ENCODE peak calls at places on chromosomes 3 and 15, in ten cellular contexts. W, G, B, U, E, S, V, C, H and L are unnamed samples.

GRCh38 chr3:129558772-129559564 is 16.0 kb downstream of the H1-8 start:
- DNase-seq in G (no peak), H (no peak), S (no peak), U (no peak), C (no peak), W (peak), B (peak), E (no peak), V (no peak), L (no peak)

GRCh38 chr3:48423883-48424695 is 5.8 kb downstream of the PLXNB1 start:
- DNase-seq in S (no peak), C (no peak), E (no peak), V (no peak), W (no peak), U (no peak), H (no peak), G (no peak), B (no peak), L (no peak)

GRCh38 chr15:50077242-50077641 is 41.8 kb downstream of the ATP8B4 start:
- DNase-seq in G (no peak), U (no peak), W (no peak), V (no peak), H (no peak), E (no peak), S (no peak), C (no peak), B (no peak), L (no peak)

GRCh38 chr15:85027033-85027380 is 45.4 kb downstream of the PDE8A start:
- DNase-seq in B (no peak), H (no peak), V (no peak), E (no peak), G (no peak), S (no peak), W (no peak), C (no peak), U (no peak), L (no peak)

GRCh38 chr3:115062412-115062956 is 84.6 kb downstream of the ZBTB20 start:
- DNase-seq in H (no peak), G (no peak), S (no peak), U (no peak), E (no peak), W (no peak), C (no peak), B (peak), V (no peak), L (no peak)

GRCh38 chr15:100400996-100401395 is 59.2 kb upstream of the ADAMTS17 start:
- DNase-seq in S (no peak), W (no peak), V (no peak), C (no peak), E (no peak), G (no peak), H (no peak), B (no peak), U (no peak), L (no peak)

GRCh38 chr3:33897306-33897705 is 98.9 kb downstream of the PDCD6IP start:
- DNase-seq in C (no peak), U (no peak), S (no peak), W (no peak), E (no peak), B (no peak), V (no peak), G (no peak), H (no peak), L (no peak)

GRCh38 chr15:66388576-66388975 is 1.9 kb downstream of the MAP2K1 start:
- DNase-seq in S (no peak), W (no peak), G (no peak), B (no peak), U (no peak), H (no peak), E (no peak), C (no peak), V (no peak), L (no peak)

GRCh38 chr3:195334967-195335366 is 64.0 kb upstream of the XXYLT1 start:
- DNase-seq in W (no peak), U (no peak), G (no peak), S (no peak), H (no peak), C (no peak), E (no peak), V (no peak), B (no peak), L (no peak)

GRCh38 chr3:194082596-194083220 is 53.2 kb upstream of the HES1 start:
- DNase-seq in V (peak), W (no peak), G (no peak), U (peak), C (no peak), E (peak), H (no peak), B (peak), S (no peak), L (no peak)

GRCh38 chr3:69092030-69092513 is 7.3 kb downstream of the ARL6IP5 start:
- DNase-seq in B (no peak), V (no peak), W (no peak), S (peak), G (no peak), H (no peak), E (no peak), C (peak), U (no peak), L (no peak)

GRCh38 chr3:30440880-30441279 is 165.5 kb upstream of the TGFBR2 start:
- DNase-seq in W (no peak), C (peak), S (no peak), B (no peak), E (peak), G (peak), H (peak), U (no peak), V (peak), L (peak)

GRCh38 chr3:116019254-116019763 is 396.0 kb downstream of the GAP43 start:
- DNase-seq in B (no peak), E (no peak), U (no peak), V (no peak), H (no peak), C (no peak), G (no peak), S (no peak), W (no peak), L (no peak)

GRCh38 chr3:117997201-117998049 is 1037.2 kb downstream of the IGSF11 start:
- DNase-seq in V (peak), E (peak), B (peak), U (peak), C (peak), S (peak), W (peak), H (peak), G (peak), L (peak)

GRCh38 chr15:29822685-29823459 is 604 bp upstream of the TJP1 start:
- DNase-seq in V (peak), U (peak), C (peak), W (peak), H (peak), B (peak), S (no peak), G (peak), E (peak), L (peak)

GRCh38 chr3:63824309-63824708 is 5.2 kb downstream of the C3orf49 start:
- DNase-seq in W (peak), G (no peak), C (no peak), U (no peak), S (no peak), B (peak), V (no peak), H (no peak), E (no peak), L (no peak)

GRCh38 chr3:64073362-64073761 is 50.1 kb upstream of the PSMD6 start:
- DNase-seq in C (no peak), U (no peak), E (no peak), H (peak), B (peak), V (no peak), W (peak), S (no peak), G (no peak), L (no peak)

GRCh38 chr3:102179321-102180290 is 255.2 kb upstream of the ZPLD1 start:
- DNase-seq in W (peak), U (no peak), C (no peak), B (peak), G (no peak), V (no peak), S (no peak), H (no peak), E (no peak), L (no peak)

GRCh38 chr15:40320409-40320808 is 3.1 kb upstream of the INAFM2 start:
- DNase-seq in U (no peak), C (no peak), E (peak), B (no peak), H (no peak), S (no peak), V (no peak), G (no peak), W (no peak), L (no peak)

GRCh38 chr3:68207327-68207726 is 552.9 kb upstream of the SUCLG2 start:
- DNase-seq in W (no peak), G (no peak), S (no peak), H (no peak), B (no peak), E (no peak), U (no peak), V (no peak), C (no peak), L (no peak)

GRCh38 chr3:109532257-109533216 is 195.2 kb upstream of the DPPA4 start:
- DNase-seq in V (no peak), U (no peak), C (peak), E (no peak), B (peak), S (peak), H (no peak), W (peak), G (no peak), L (no peak)

GRCh38 chr15:64749167-64749566 is 26.2 kb downstream of the RBPMS2 start:
- DNase-seq in C (no peak), S (no peak), E (peak), W (no peak), V (peak), U (no peak), B (peak), H (no peak), G (peak), L (no peak)

GRCh38 chr3:151567477-151567876 is 106.6 kb upstream of the IGSF10 start:
- DNase-seq in U (no peak), B (no peak), V (no peak), H (no peak), S (no peak), C (peak), G (no peak), E (no peak), W (no peak), L (no peak)

GRCh38 chr15:70627322-70627721 is 136.0 kb downstream of the UACA start:
- DNase-seq in C (no peak), H (no peak), B (no peak), E (no peak), S (no peak), W (no peak), U (no peak), G (no peak), V (no peak), L (no peak)

GRCh38 chr15:40782609-40783227 is 12.9 kb downstream of the C15orf62 start:
- DNase-seq in G (no peak), S (peak), U (no peak), B (no peak), V (no peak), E (peak), H (no peak), W (peak), C (peak), L (no peak)

GRCh38 chr15:69424748-69425413 is 10.7 kb downstream of the KIF23 start:
- DNase-seq in V (no peak), S (no peak), G (no peak), H (no peak), W (no peak), U (no peak), C (no peak), B (peak), E (no peak), L (no peak)

GRCh38 chr3:186414735-186415419 is 52.8 kb upstream of the DGKG start:
- DNase-seq in G (peak), H (peak), U (no peak), C (no peak), E (no peak), S (no peak), W (peak), B (peak), V (peak), L (no peak)

GRCh38 chr3:171315101-171315500 is 145.1 kb downstream of the TNIK start:
- DNase-seq in U (no peak), W (no peak), C (no peak), V (no peak), S (no peak), B (no peak), H (no peak), E (no peak), G (no peak), L (no peak)

GRCh38 chr15:92682772-92683510 is 27.4 kb upstream of the FAM174B start:
- DNase-seq in V (no peak), B (no peak), E (no peak), U (peak), G (peak), W (no peak), H (no peak), S (no peak), C (no peak), L (no peak)

DNA sequence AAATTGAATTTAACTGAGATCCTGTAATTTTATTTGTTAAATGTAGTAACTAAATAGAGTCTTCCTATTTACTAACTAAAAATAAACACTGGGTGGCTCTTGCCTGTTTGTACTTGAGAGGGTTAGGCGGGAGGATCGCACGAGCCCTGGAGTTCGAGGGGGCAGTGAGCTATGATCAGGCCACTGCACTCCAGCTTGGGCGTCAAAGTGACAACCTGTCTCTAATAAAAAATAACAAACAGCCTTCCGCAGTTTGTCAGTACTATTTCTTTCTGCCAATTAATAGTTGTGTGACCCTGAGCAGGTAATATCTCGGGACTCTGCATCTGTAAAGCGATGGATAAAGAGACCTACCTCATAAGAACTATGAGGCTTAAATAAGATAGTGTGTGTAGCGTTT is 758 bp upstream of the PDE12 start:
- DNase-seq in C (no peak), B (no peak), U (no peak), S (no peak), V (no peak), H (no peak), W (no peak), G (no peak), E (no peak), L (no peak)
- H3K4me3 ChIP-seq in C (peak), B (peak), U (peak), S (peak), V (peak), H (peak), W (peak), G (peak), E (peak), L (peak)

DNA sequence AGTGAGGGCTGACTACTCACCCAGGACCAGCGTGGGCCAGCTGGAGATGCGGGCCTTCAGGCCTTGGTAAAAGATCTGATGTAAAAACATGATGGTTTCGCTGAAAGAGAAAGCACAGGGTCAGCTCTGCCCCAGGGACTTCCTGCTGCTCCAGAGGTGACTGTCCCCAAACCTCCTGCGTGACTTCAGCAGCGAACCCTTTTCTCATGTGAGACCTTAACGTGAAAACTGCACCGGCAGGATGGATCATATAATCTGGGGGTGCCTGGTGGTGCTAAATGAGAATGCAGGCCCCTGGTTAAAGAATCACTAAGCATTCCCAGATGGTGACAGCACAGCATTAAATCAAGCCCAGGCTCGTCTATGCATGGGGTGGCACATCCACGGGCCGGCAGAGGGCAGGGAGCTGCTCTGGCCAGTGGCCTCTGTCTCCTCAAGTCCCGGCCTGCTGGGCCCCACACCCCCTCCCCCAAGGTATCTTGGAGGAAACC is 55.4 kb downstream of the RASGRF1 start:
- DNase-seq in V (no peak), W (no peak), C (peak), U (no peak), H (no peak), S (no peak), G (no peak), B (no peak), E (no peak), L (no peak)
- TF ChIP-seq CTCF in V (no peak), W (no peak), C (peak), U (no peak), H (no peak), S (no peak), G (no peak), B (peak), E (no peak), L (no peak)

GRCh38 chr3:126913524-126913923 is 69.4 kb upstream of the PLXNA1 start:
- DNase-seq in S (no peak), E (no peak), V (no peak), G (no peak), U (no peak), B (no peak), W (peak), C (no peak), H (no peak), L (no peak)

GRCh38 chr3:126912491-126913195 is 70.3 kb upstream of the PLXNA1 start:
- DNase-seq in S (no peak), U (no peak), H (no peak), E (no peak), V (no peak), B (no peak), G (no peak), W (no peak), C (no peak), L (no peak)

GRCh38 chr3:126910231-126910630 is 72.7 kb upstream of the PLXNA1 start:
- DNase-seq in G (no peak), W (no peak), E (no peak), B (no peak), S (no peak), V (peak), U (no peak), C (no peak), H (no peak), L (no peak)

GRCh38 chr3:126911162-126912026 is 71.5 kb upstream of the PLXNA1 start:
- DNase-seq in S (peak), B (peak), G (no peak), U (peak), H (no peak), C (no peak), V (no peak), E (peak), W (peak), L (no peak)

DNA sequence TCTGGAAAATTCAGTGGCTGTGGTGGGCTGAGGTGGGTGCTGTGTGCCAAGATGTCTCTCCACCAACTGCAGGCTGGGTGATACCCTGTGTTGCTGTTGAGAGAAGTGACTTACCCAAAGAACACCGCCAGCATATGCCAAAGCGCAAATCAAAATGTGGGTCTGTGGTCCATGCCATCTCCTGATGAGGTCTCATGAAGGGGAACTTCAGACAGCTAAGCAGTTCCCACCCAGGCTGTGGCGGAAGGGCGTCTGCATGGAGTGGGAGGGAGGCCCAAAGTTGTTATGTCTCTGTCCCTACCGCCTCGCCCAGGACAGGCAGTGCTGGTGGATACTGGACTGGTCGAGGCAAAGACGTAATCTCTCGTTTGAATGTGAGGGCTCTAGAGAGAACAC is 70.9 kb upstream of the PLXNA1 start:
- DNase-seq in E (no peak), W (no peak), U (no peak), H (no peak), C (no peak), V (no peak), G (no peak), S (no peak), B (no peak), L (no peak)
- H3K4me3 ChIP-seq in E (no peak), W (no peak), U (no peak), H (no peak), C (no peak), V (no peak), G (no peak), S (no peak), B (no peak), L (no peak)

GRCh38 chr3:11774296-11774877 is 72.3 kb downstream of the TAMM41 start:
- DNase-seq in E (no peak), H (no peak), U (no peak), B (peak), G (no peak), V (peak), W (peak), C (peak), S (no peak), L (no peak)
- TF ChIP-seq CTCF in E (no peak), H (no peak), U (peak), B (peak), G (no peak), V (no peak), W (peak), C (peak), S (peak), L (no peak)

GRCh38 chr3:183551930-183552329 is 3.6 kb downstream of the KLHL6 start:
- DNase-seq in G (no peak), H (no peak), B (no peak), V (no peak), E (no peak), W (no peak), S (no peak), C (no peak), U (no peak), L (no peak)

GRCh38 chr3:183554377-183554776 is 1.1 kb downstream of the KLHL6 start:
- DNase-seq in V (no peak), G (no peak), B (no peak), U (no peak), E (no peak), W (no peak), C (no peak), S (no peak), H (no peak), L (no peak)

GRCh38 chr3:183553263-183554026 is 2.1 kb downstream of the KLHL6 start:
- DNase-seq in G (no peak), V (no peak), S (no peak), B (no peak), H (no peak), U (no peak), C (no peak), W (no peak), E (no peak), L (no peak)

GRCh38 chr3:183560607-183561006 is 5.1 kb upstream of the KLHL6 start:
- DNase-seq in V (no peak), G (no peak), H (no peak), E (no peak), S (no peak), U (no peak), B (no peak), W (peak), C (peak), L (no peak)

DNA sequence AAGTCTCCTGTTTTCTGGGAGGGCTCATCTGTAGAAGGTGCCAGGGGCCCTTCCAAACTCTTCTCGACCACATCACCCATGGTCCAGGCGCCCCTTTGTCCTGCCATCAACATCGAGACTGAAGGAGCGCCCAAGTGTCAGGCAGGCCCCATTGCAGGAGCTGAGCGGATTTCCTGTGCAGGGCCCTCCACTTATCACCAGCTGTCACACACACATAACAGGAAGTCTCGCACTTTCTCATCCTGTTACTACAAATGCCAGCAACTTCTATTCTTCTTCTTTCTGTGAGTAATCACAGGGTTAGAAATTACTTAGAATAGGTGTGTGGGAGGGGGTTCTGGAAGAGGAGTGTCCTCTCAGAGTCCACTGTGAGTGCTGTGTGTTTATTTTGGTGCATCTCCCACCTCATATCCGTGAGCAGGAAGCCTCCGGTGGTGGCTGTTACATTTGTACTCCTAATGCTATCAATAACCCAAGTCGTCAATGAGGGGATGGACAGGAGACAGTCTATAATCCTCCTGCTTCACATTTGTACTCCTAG is at the start of gene KLHL6:
- DNase-seq in S (peak), H (no peak), G (no peak), W (no peak), U (peak), E (no peak), C (no peak), V (no peak), B (no peak), L (no peak)
- H3K4me3 ChIP-seq in S (peak), H (no peak), G (no peak), W (no peak), U (peak), E (peak), C (no peak), V (no peak), B (no peak), L (peak)